ENCODE peak calls at places on chromosomes 4 and X, in nine cellular contexts. Y, L, E, Q, S, G, B, I and W are unnamed samples.

GRCh38 chrX:26442340-26442739 is 226.4 kb downstream of the MAGEB5 start:
- DNase-seq in Y (peak), L (no peak), E (peak), Q (no peak), S (no peak), G (peak), B (no peak), I (no peak), W (no peak)

GRCh38 chr4:4480685-4481393 is 61.0 kb downstream of the STX18 start:
- DNase-seq in Y (no peak), L (no peak), E (peak), Q (no peak), S (no peak), G (no peak), B (peak), I (no peak), W (no peak)

GRCh38 chrX:150482537-150483217 is 85.7 kb upstream of the MTM1 start:
- DNase-seq in Y (peak), L (no peak), E (no peak), Q (no peak), S (peak), G (peak), B (peak), I (peak), W (no peak)

GRCh38 chr4:107603430-107603829 is 116.6 kb downstream of the PAPSS1 start:
- DNase-seq in Y (no peak), L (no peak), E (no peak), Q (no peak), S (no peak), G (no peak), B (peak), I (no peak), W (no peak)

GRCh38 chrX:11346283-11346682 is 53.1 kb downstream of the AMELX start:
- DNase-seq in Y (no peak), L (no peak), E (no peak), Q (no peak), S (no peak), G (no peak), B (no peak), I (no peak), W (no peak)

GRCh38 chrX:41373989-41374606 is 40.1 kb downstream of the DDX3X start:
- DNase-seq in Y (no peak), L (no peak), E (no peak), Q (no peak), S (no peak), G (no peak), B (no peak), I (no peak), W (no peak)

GRCh38 chr4:40845136-40845910 is 95.6 kb downstream of the NSUN7 start:
- DNase-seq in Y (no peak), L (no peak), E (no peak), Q (no peak), S (no peak), G (peak), B (peak), I (no peak), W (no peak)

GRCh38 chr4:134426821-134427220 is 225.2 kb upstream of the PABPC4L start:
- DNase-seq in Y (no peak), L (no peak), E (no peak), Q (no peak), S (no peak), G (no peak), B (no peak), I (no peak), W (no peak)

GRCh38 chrX:150032742-150033141 is 94.5 kb upstream of the EOLA2 start:
- DNase-seq in Y (no peak), L (no peak), E (no peak), Q (no peak), S (no peak), G (peak), B (peak), I (no peak), W (no peak)

GRCh38 chr4:120839974-120840751 is 82.4 kb downstream of the PRDM5 start:
- DNase-seq in Y (no peak), L (no peak), E (no peak), Q (no peak), S (no peak), G (no peak), B (no peak), I (no peak), W (no peak)